ENCODE peak calls at places on chromosomes 12 and 14, in eight cellular contexts. A is neural crest cell; L is stimulated activated CD8-positive, alpha-beta memory T cell treated with anti-CD3 and anti-CD28 coated beads, Interleukin-12 subunit alpha, Interleukin-12 subunit beta, amount 100 ng/mL, for 1 hour; F is COR-L47; M is T-helper 17 cell; B is NCI-H1092 treated with DMSO at 0.1 percent for 48 hours; O is K562; G is sciatic nerve. P is an unnamed sample.

GRCh38 chr12:92064420-92064819 is 81.2 kb downstream of the BTG1 start:
- DNase-seq in B (peak), M (no peak), O (no peak), L (no peak), A (no peak), F (peak), G (no peak), P (no peak)

GRCh38 chr14:68486033-68486732 is 306.7 kb downstream of the ZFP36L1 start:
- DNase-seq in A (no peak), G (no peak), M (no peak), B (peak), L (no peak), O (no peak), F (peak), P (no peak)

GRCh38 chr12:53737951-53738833 is 10.9 kb upstream of the CALCOCO1 start:
- DNase-seq in A (no peak), O (peak), F (no peak), L (peak), B (no peak), M (peak), G (no peak), P (no peak)

GRCh38 chr14:103856105-103856504 is 8.7 kb upstream of the PPP1R13B start:
- DNase-seq in A (no peak), G (no peak), F (no peak), O (no peak), L (no peak), M (no peak), B (no peak), P (no peak)

GRCh38 chr14:96255501-96256366 is at the start of gene BDKRB1:
- DNase-seq in F (no peak), G (no peak), B (no peak), M (no peak), O (no peak), L (no peak), A (no peak), P (no peak)

GRCh38 chr12:105168006-105168405 is 60.5 kb downstream of the WASHC4 start:
- DNase-seq in B (no peak), A (no peak), F (no peak), M (no peak), O (no peak), G (no peak), L (no peak), P (no peak)

GRCh38 chr14:104776961-104777807 is 18.4 kb downstream of the AKT1 start:
- DNase-seq in O (no peak), G (no peak), B (no peak), A (peak), M (no peak), F (no peak), L (no peak), P (no peak)

GRCh38 chr14:39266589-39266870 is 32.8 kb downstream of the MIA2 start:
- DNase-seq in B (peak), L (peak), G (peak), F (no peak), M (no peak), A (no peak), O (peak), P (peak)

GRCh38 chr14:89921896-89922548 is 32.5 kb downstream of the EFCAB11 start:
- DNase-seq in A (no peak), O (no peak), B (no peak), G (no peak), L (no peak), M (no peak), F (no peak), P (no peak)

GRCh38 chr12:14635776-14636175 is 60.6 kb downstream of the GUCY2C start:
- DNase-seq in G (no peak), M (no peak), B (no peak), O (no peak), L (no peak), F (no peak), A (no peak), P (no peak)

GRCh38 chr12:43676183-43676813 is 82.3 kb downstream of the PUS7L start:
- DNase-seq in F (no peak), O (peak), A (peak), L (no peak), M (no peak), B (no peak), G (no peak), P (no peak)